ENCODE peak calls at places on chromosomes 11 and 22, in six cellular contexts. One of them, this sample, is unnamed.

GRCh38 chr22:18024276-18024939 is at the start of gene MICAL3:
- DNase-seq in CD8-positive, alpha-beta T cell: peak
- DNase-seq in left ventricle myocardium inferior: peak
- DNase-seq in omental fat pad: no peak
- DNase-seq in AG04450: no peak
- DNase-seq in AG04449: no peak
- DNase-seq in this sample: peak

GRCh38 chr11:69931060-69931910 is 112.1 kb upstream of the FGF3 start:
- DNase-seq in omental fat pad: no peak
- DNase-seq in AG04450: no peak
- DNase-seq in CD8-positive, alpha-beta T cell: no peak
- DNase-seq in left ventricle myocardium inferior: no peak
- DNase-seq in AG04449: no peak
- DNase-seq in this sample: no peak

GRCh38 chr11:114921697-114922096 is 243.4 kb downstream of the NXPE2 start:
- DNase-seq in left ventricle myocardium inferior: no peak
- DNase-seq in AG04450: no peak
- DNase-seq in CD8-positive, alpha-beta T cell: no peak
- DNase-seq in AG04449: no peak
- DNase-seq in omental fat pad: no peak
- DNase-seq in this sample: no peak

GRCh38 chr11:68996376-68997123 is 15.8 kb upstream of the MRGPRD start:
- DNase-seq in left ventricle myocardium inferior: no peak
- DNase-seq in omental fat pad: no peak
- DNase-seq in AG04450: no peak
- DNase-seq in CD8-positive, alpha-beta T cell: no peak
- DNase-seq in AG04449: no peak
- DNase-seq in this sample: no peak

GRCh38 chr22:39496131-39496838 is 5.8 kb upstream of the MIEF1 start:
- DNase-seq in omental fat pad: no peak
- DNase-seq in left ventricle myocardium inferior: peak
- DNase-seq in CD8-positive, alpha-beta T cell: peak
- DNase-seq in AG04450: no peak
- DNase-seq in AG04449: no peak
- DNase-seq in this sample: peak

GRCh38 chr11:132564120-132564519 is 968.2 kb downstream of the OPCML start:
- DNase-seq in AG04450: no peak
- DNase-seq in CD8-positive, alpha-beta T cell: no peak
- DNase-seq in left ventricle myocardium inferior: no peak
- DNase-seq in omental fat pad: no peak
- DNase-seq in AG04449: no peak
- DNase-seq in this sample: no peak

GRCh38 chr11:58742981-58743880 is 11.5 kb upstream of the GLYAT start:
- DNase-seq in left ventricle myocardium inferior: no peak
- DNase-seq in AG04449: no peak
- DNase-seq in AG04450: no peak
- DNase-seq in CD8-positive, alpha-beta T cell: no peak
- DNase-seq in omental fat pad: no peak
- DNase-seq in this sample: no peak

GRCh38 chr11:64148917-64149617 is 16.8 kb downstream of the MACROD1 start:
- DNase-seq in CD8-positive, alpha-beta T cell: no peak
- DNase-seq in AG04450: no peak
- DNase-seq in left ventricle myocardium inferior: no peak
- DNase-seq in AG04449: no peak
- DNase-seq in omental fat pad: no peak
- DNase-seq in this sample: no peak

GRCh38 chr11:122202161-122202950 is 86.3 kb upstream of the BLID start:
- DNase-seq in AG04450: peak
- DNase-seq in AG04449: no peak
- DNase-seq in left ventricle myocardium inferior: no peak
- DNase-seq in omental fat pad: no peak
- DNase-seq in CD8-positive, alpha-beta T cell: no peak
- DNase-seq in this sample: peak

GRCh38 chr11:130428271-130428670 is at the start of gene ADAMTS8:
- DNase-seq in AG04450: no peak
- DNase-seq in omental fat pad: no peak
- DNase-seq in CD8-positive, alpha-beta T cell: no peak
- DNase-seq in AG04449: no peak
- DNase-seq in left ventricle myocardium inferior: no peak
- DNase-seq in this sample: no peak

DNA sequence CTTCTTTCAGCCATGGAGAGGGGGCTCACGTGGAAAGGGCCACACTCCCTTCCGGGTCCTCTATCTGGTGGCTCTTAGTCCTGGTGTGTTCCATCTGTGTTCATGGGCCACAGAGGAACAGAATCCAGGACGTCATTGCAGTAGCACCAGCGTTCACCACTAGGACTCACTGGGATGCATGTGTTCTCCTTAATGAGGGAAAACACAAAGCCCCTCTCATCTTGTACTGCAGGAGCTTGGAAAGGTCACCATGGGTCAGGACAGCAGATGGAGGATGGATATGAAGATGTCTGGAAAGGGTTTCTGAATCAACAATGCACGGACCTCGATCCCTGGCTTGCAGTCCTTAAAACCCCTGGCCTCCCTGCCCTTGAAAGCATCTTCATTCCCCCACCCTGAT is 113.8 kb upstream of the THY1 start:
- DNase-seq in omental fat pad: no peak
- DNase-seq in AG04450: no peak
- DNase-seq in AG04449: no peak
- DNase-seq in left ventricle myocardium inferior: no peak
- DNase-seq in CD8-positive, alpha-beta T cell: no peak
- DNase-seq in this sample: no peak
- TF ChIP-seq CTCF in omental fat pad: no peak
- TF ChIP-seq CTCF in AG04450: no peak
- TF ChIP-seq CTCF in AG04449: no peak
- TF ChIP-seq CTCF in left ventricle myocardium inferior: no peak
- TF ChIP-seq CTCF in CD8-positive, alpha-beta T cell: no peak
- TF ChIP-seq CTCF in this sample: no peak

GRCh38 chr11:57641011-57641410 is 8.7 kb downstream of the YPEL4 start:
- DNase-seq in left ventricle myocardium inferior: no peak
- DNase-seq in AG04449: no peak
- DNase-seq in AG04450: no peak
- DNase-seq in CD8-positive, alpha-beta T cell: no peak
- DNase-seq in omental fat pad: no peak
- DNase-seq in this sample: no peak
- TF ChIP-seq CTCF in left ventricle myocardium inferior: no peak
- TF ChIP-seq CTCF in AG04449: peak
- TF ChIP-seq CTCF in AG04450: peak
- TF ChIP-seq CTCF in CD8-positive, alpha-beta T cell: no peak
- TF ChIP-seq CTCF in omental fat pad: no peak
- TF ChIP-seq CTCF in this sample: no peak

GRCh38 chr22:25420471-25420924 is 144.0 kb upstream of the GRK3 start:
- DNase-seq in left ventricle myocardium inferior: no peak
- DNase-seq in CD8-positive, alpha-beta T cell: no peak
- DNase-seq in AG04449: no peak
- DNase-seq in omental fat pad: no peak
- DNase-seq in AG04450: no peak
- DNase-seq in this sample: no peak
- TF ChIP-seq CTCF in left ventricle myocardium inferior: no peak
- TF ChIP-seq CTCF in CD8-positive, alpha-beta T cell: no peak
- TF ChIP-seq CTCF in AG04449: no peak
- TF ChIP-seq CTCF in omental fat pad: no peak
- TF ChIP-seq CTCF in AG04450: no peak
- TF ChIP-seq CTCF in this sample: no peak

GRCh38 chr11:82176945-82177344 is 556.7 kb downstream of the FAM181B start:
- DNase-seq in left ventricle myocardium inferior: no peak
- DNase-seq in omental fat pad: no peak
- DNase-seq in AG04449: no peak
- DNase-seq in CD8-positive, alpha-beta T cell: no peak
- DNase-seq in AG04450: no peak
- DNase-seq in this sample: no peak

GRCh38 chr11:82176365-82176764 is 557.3 kb downstream of the FAM181B start:
- DNase-seq in left ventricle myocardium inferior: no peak
- DNase-seq in CD8-positive, alpha-beta T cell: no peak
- DNase-seq in AG04449: no peak
- DNase-seq in omental fat pad: no peak
- DNase-seq in AG04450: no peak
- DNase-seq in this sample: no peak

DNA sequence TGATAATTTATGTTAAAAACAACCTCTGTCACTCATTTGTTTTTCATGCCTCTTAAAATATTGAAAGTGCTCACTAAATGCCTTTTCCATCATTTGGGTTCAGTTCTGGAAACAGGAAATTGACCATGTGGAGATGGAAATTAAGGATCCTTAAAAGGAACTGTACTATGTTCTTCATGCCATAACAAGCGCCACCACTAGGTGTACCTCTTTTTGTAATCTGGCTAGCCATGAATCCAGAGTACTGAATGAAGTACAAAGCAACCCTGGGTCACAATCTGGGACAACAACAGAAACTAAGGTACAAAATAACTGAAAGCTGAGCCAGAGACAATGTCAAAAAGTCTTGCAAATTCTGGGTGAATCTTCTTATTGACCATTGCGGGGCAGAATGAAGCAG is 559.1 kb downstream of the FAM181B start:
- DNase-seq in AG04450: no peak
- DNase-seq in left ventricle myocardium inferior: no peak
- DNase-seq in omental fat pad: no peak
- DNase-seq in CD8-positive, alpha-beta T cell: no peak
- DNase-seq in AG04449: no peak
- DNase-seq in this sample: peak
- TF ChIP-seq CTCF in AG04450: peak
- TF ChIP-seq CTCF in left ventricle myocardium inferior: peak
- TF ChIP-seq CTCF in omental fat pad: no peak
- TF ChIP-seq CTCF in CD8-positive, alpha-beta T cell: no peak
- TF ChIP-seq CTCF in AG04449: no peak
- TF ChIP-seq CTCF in this sample: peak